ENCODE peak calls at places on chromosomes 1 and 21, in eight cellular contexts. A is right lobe of liver, O is transverse colon, B is cardiac muscle cell, K is ascending aorta, P is PC-9, J is astrocyte, H is OCI-LY7. L is an unnamed sample. For H3K4me1, the result is how much of the 10 kb centered on the place peaks cover.

GRCh38 chr1:32774950-32775634 is 42.1 kb downstream of the YARS1 start:
- DNase-seq in A (no peak), B (no peak), J (peak), P (peak), O (no peak), K (no peak), H (no peak), L (no peak)

GRCh38 chr1:12132078-12132477 is 34.7 kb upstream of the TNFRSF1B start:
- DNase-seq in K (no peak), J (no peak), A (peak), H (no peak), O (no peak), B (no peak), P (peak), L (no peak)

GRCh38 chr1:21822349-21822748 is 10.3 kb downstream of the LDLRAD2 start:
- DNase-seq in B (no peak), A (no peak), J (no peak), K (no peak), H (no peak), P (no peak), O (no peak), L (no peak)

GRCh38 chr1:23149110-23149509 is 19.5 kb downstream of the LUZP1 start:
- DNase-seq in J (no peak), P (no peak), K (no peak), B (no peak), H (no peak), O (peak), A (no peak), L (no peak)

GRCh38 chr1:61077676-61078521 is 4.5 kb upstream of the NFIA start:
- DNase-seq in O (peak), A (peak), P (peak), H (peak), B (peak), J (peak), K (peak), L (peak)

GRCh38 chr1:176149939-176150807 is 56.9 kb downstream of the COP1 start:
- DNase-seq in A (no peak), B (no peak), J (no peak), H (no peak), K (no peak), O (no peak), P (no peak), L (no peak)

GRCh38 chr1:107450899-107451664 is 310.2 kb downstream of the NTNG1 start:
- DNase-seq in P (no peak), K (no peak), O (no peak), J (no peak), H (peak), A (no peak), B (no peak), L (no peak)

GRCh38 chr1:118988186-118989005 is at the start of gene TBX15:
- DNase-seq in A (no peak), H (no peak), P (no peak), K (no peak), O (no peak), J (no peak), B (no peak), L (no peak)

GRCh38 chr1:115976900-115977480 is 677 bp downstream of the SLC22A15 start:
- DNase-seq in H (no peak), A (no peak), K (no peak), P (no peak), J (no peak), B (no peak), O (no peak), L (no peak)

GRCh38 chr1:205236526-205236925 is 8.8 kb downstream of the TMCC2 start:
- DNase-seq in O (no peak), K (peak), A (no peak), B (no peak), J (no peak), H (no peak), P (no peak), L (no peak)

GRCh38 chr1:13512472-13512871 is 1.3 kb downstream of the LRRC38 start:
- DNase-seq in A (no peak), H (no peak), K (no peak), P (no peak), J (no peak), B (no peak), O (no peak), L (no peak)
- H3K4me1 ChIP-seq in A (under half), H (under half), K (under half), P (under half), J (under half), B (under half), O (under half), L (under half)

DNA sequence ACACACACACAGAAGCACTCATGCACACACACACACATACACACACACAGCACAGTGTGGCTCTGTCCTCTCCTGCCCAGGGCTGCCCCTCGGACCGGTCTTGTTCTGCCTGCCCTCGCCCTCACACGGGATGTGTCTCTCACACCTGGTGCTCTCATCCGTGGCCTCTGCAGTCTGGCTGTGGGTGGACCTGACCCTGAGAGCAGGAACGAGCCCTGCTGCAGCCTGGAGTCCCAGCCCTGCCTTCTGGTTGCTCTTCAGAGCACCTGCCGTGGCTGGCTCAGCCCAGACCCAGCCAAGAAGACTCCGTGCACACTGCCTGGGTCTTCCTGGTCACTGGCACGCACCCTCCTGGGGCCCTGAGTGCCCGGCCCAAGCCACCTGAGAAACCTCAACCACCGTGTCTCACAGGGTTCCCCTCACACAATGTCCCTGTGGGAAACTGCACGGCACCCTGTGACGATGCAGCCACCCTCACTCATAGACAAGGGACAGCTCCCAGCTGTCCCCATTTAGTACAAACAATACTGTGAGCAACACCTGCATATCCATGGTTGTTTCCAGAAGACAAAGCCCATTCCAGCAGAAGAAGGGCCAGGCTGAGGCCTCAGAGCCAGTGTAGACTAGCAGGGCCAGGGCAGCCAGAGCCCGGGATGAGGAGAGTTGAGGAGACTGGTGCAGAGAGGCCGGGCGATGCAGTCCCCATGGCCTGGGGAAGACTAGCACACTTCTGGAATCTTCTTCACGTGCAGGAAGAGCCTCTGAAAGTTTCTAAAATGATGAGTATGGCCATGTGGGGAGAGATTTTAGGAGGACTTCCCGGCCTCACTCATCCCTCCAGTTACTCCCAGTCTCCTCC is 234.0 kb downstream of the NPHP4 start:
- DNase-seq in H (no peak), P (no peak), J (no peak), K (no peak), O (no peak), A (peak), B (no peak), L (no peak)
- H3K4me3 ChIP-seq in H (no peak), P (no peak), J (no peak), K (no peak), O (no peak), A (no peak), B (no peak), L (no peak)

DNA sequence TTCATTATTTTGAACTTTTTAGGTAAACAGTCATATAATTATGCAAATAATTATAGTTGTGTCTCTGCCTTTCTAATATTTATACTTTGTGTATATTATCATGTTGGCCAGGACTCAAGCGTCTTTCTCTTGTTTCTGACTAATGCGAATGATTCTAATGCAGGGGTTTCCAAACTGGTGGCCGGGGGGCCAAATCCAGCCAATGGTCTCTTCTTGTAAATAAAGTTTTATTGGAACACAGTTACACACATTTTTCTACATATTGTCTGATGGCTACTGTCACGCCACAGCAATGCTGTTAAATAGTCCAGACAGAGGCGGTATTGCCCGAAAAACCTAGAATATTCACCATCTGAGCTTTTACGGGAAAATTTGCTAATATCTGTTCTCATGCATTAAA is 8.9 kb upstream of the POFUT2 start:
- DNase-seq in B (no peak), P (no peak), O (peak), J (no peak), H (no peak), K (peak), A (no peak), L (no peak)
- H3K4me1 ChIP-seq in B (under half), P (under half), O (under half), J (half or more), H (under half), K (under half), A (under half), L (half or more)

DNA sequence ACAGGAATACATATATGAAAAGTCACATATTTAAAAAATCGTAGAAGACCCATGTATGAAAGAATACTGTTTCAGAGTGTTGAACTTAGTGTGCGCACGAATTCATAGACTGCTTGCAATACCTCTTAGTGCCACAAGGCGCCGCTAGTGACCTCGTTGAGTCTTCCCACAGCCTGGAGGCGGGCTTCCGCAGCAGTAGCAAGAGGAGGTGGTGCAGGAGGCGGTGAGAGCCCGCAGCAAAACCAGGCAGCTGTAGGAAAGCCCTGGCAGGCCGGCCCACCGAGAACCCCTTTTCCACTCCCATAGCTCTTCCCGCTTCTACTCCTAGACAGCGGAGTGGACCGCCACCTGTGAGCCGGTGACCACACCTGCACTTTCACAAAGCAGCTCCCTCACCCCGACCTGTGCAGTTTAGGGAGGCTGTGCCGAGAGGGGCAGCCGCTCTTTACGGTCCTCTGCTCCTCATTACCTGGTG is 23.5 kb downstream of the MTARC1 start:
- DNase-seq in O (peak), K (peak), P (peak), J (no peak), A (peak), B (peak), H (peak), L (peak)
- H3K4me3 ChIP-seq in O (no peak), K (peak), P (no peak), J (no peak), A (no peak), B (no peak), H (no peak), L (peak)

DNA sequence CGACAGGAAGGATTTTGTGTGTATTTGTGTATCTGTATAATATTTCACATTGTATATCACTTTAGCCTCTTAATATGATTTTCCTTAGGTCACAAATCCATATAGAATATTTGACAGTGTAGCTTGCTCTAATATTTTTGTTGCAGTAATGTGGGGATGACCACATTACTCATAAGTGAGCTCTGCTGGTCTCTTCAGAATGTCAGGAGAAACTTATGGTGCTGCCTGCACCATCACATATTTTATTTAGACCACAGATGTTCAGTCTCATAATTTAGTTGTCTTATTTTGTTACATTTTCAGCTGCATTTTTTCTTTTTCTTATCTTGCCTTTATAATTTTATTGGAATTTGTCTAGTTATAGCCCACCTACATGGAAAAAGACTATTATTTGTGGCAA is 205.3 kb downstream of the PBX1 start:
- DNase-seq in P (no peak), H (no peak), A (no peak), J (peak), B (no peak), K (no peak), O (no peak), L (no peak)
- H3K4me1 ChIP-seq in P (under half), H (under half), A (under half), J (under half), B (under half), K (under half), O (under half), L (under half)

DNA sequence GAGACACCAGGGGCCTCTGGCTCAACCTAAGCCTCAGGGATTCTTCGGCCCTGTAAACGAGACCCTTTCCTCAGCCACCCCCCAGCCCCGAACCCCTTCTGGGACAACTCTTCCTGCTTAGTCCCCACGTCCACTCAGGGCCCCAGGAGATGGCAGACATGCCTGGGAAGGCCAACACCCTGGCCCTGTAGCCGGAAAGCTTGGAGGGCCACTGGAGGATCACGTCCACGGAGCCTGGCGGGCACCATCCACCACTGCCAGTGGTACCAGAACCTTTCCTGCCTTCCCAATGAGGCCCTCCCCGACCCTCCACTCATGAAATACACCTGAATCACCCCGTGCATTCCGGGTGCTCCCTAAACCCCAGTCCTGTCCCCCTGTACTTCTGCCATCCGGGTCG is 2.0 kb downstream of the AURKAIP1 start:
- DNase-seq in O (no peak), H (no peak), A (no peak), P (no peak), J (no peak), K (no peak), B (no peak), L (no peak)
- H3K4me3 ChIP-seq in O (no peak), H (peak), A (no peak), P (peak), J (no peak), K (no peak), B (no peak), L (no peak)

GRCh38 chr21:17785403-17785788 is 33.8 kb downstream of the C21orf91 start:
- DNase-seq in O (no peak), B (no peak), P (no peak), J (no peak), K (no peak), A (no peak), H (no peak), L (no peak)

GRCh38 chr21:17789085-17789484 is 30.1 kb downstream of the C21orf91 start:
- DNase-seq in B (no peak), H (no peak), A (no peak), P (no peak), K (no peak), J (no peak), O (no peak), L (no peak)

GRCh38 chr21:17783816-17784598 is 35.1 kb downstream of the C21orf91 start:
- DNase-seq in B (no peak), K (no peak), P (no peak), A (no peak), H (peak), J (no peak), O (peak), L (no peak)

GRCh38 chr21:17784604-17785402 is 34.4 kb downstream of the C21orf91 start:
- DNase-seq in H (peak), K (no peak), B (no peak), J (peak), A (no peak), O (peak), P (no peak), L (no peak)

DNA sequence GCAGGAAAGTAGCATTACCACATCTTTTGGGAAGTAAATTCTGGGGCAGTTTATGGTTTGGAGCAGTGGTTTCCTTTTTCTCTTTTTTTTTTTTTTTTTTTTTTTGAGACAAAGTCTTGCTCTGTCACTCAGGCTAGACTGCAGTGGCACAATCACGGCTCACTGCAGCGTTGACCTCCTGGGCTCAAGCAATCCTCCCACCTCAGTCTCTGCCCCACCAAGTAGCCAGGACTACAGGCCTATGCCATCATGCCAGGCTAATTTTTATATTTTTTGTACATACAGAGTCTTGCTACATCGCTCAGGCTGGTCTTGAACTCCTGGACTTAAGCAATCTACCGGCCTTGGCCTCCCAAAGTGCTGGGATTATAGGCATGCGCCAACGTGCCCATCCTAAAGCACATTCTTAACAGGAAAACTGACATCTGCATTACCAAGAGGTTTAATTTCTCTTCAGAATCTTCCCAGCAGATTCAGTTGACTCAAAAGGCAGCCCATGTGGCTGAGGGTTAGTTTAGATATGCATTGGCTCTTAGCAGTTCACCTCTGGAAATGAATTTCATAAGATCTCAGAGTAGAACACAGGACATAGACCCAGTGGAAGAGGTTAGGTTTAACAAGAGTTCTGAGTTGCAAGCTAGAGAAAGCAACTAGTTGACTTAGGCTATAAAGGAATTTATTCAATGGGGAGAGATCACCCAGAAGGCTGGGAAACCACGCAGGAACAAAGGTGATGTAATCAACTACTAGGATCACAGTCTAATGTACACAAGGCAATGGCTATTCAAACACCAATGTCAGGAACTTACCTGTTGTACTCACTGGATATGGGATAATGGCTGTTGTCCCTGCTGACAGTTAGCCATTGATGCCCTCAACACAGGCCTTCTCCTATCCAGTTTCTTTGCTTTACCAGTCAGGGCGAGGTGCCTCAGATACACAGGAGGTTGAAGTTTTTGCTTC is 32.7 kb downstream of the C21orf91 start:
- DNase-seq in A (no peak), J (no peak), O (no peak), K (no peak), H (no peak), B (no peak), P (no peak), L (peak)
- H3K4me1 ChIP-seq in A (under half), J (under half), O (under half), K (under half), H (half or more), B (under half), P (under half), L (under half)

DNA sequence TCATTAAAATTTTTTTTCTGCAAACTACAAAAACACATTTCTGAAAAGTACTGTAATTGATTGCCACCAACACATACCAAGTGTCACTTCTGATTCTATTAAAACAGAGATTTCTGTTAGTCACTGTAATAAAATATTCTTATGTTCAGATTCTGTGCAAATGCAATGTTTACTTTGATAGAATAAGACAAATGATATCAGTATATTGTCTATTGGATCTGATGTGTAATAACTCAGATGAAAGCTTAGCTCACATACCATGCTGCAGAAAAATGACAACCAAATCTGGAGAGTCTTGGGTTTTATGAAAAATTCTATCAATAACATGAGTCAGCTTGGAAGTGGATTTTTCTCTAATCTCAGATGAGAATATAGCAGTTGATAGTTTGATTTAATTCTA is 963.8 kb upstream of the B3GALT2 start:
- DNase-seq in A (no peak), J (no peak), B (no peak), P (no peak), O (no peak), K (no peak), H (no peak), L (no peak)
- H3K4me3 ChIP-seq in A (no peak), J (no peak), B (no peak), P (no peak), O (no peak), K (no peak), H (no peak), L (no peak)